ENCODE peak calls at places on chromosomes 11 and 22, in five cellular contexts. P, L, W, A and C are unnamed samples.

GRCh38 chr22:45096256-45096907 is 67.3 kb upstream of the NUP50 start:
- DNase-seq in P (peak; percentile 60), L (no peak), W (peak; percentile 58), A (peak; percentile 25), C (peak; percentile 61)

GRCh38 chr11:44638032-44638431 is 72.6 kb downstream of the CD82 start:
- DNase-seq in P (no peak), L (no peak), W (peak; percentile 24), A (no peak), C (no peak)

GRCh38 chr22:37208401-37209139 is 3.7 kb downstream of the SSTR3 start:
- DNase-seq in P (no peak), L (peak; percentile 33), W (no peak), A (no peak), C (no peak)

GRCh38 chr11:43868852-43869567 is 11.6 kb upstream of the ALKBH3 start:
- DNase-seq in P (peak; percentile 10), L (no peak), W (no peak), A (no peak), C (no peak)

GRCh38 chr11:59076876-59077571 is 9.1 kb upstream of the GLYATL1B start:
- DNase-seq in P (no peak), L (no peak), W (no peak), A (no peak), C (no peak)

GRCh38 chr11:57792060-57792541 is 30.5 kb downstream of the CTNND1 start:
- DNase-seq in P (no peak), L (peak; percentile 82), W (peak; percentile 68), A (peak; percentile 33), C (no peak)

GRCh38 chr22:19480173-19480568 is 451 bp downstream of the CDC45 start:
- DNase-seq in P (no peak), L (no peak), W (no peak), A (no peak), C (peak; percentile 43)

GRCh38 chr11:76788661-76789442 is 5.7 kb downstream of the TSKU start:
- DNase-seq in P (no peak), L (no peak), W (peak; percentile 89), A (peak; percentile 21), C (no peak)

GRCh38 chr11:40139507-40139906 is 1319.9 kb downstream of the LRRC4C start:
- DNase-seq in P (no peak), L (no peak), W (no peak), A (no peak), C (no peak)

GRCh38 chr22:40525250-40525884 is 111.2 kb downstream of the MRTFA start:
- DNase-seq in P (peak; percentile 65), L (peak; percentile 61), W (peak; percentile 48), A (no peak), C (peak; percentile 73)

GRCh38 chr11:79092791-79093313 is 348.0 kb downstream of the TENM4 start:
- DNase-seq in P (peak; percentile 67), L (no peak), W (no peak), A (peak; percentile 52), C (no peak)

GRCh38 chr11:61679893-61680621 is at the start of gene DAGLA:
- DNase-seq in P (peak; percentile 68), L (peak; percentile 82), W (peak; percentile 83), A (peak; percentile 52), C (peak; percentile 41)

GRCh38 chr22:40451230-40451629 is 80.8 kb downstream of the SGSM3 start:
- DNase-seq in P (no peak), L (no peak), W (no peak), A (no peak), C (no peak)

GRCh38 chr11:108368134-108368533 is 99.2 kb downstream of the C11orf65 start:
- DNase-seq in P (no peak), L (no peak), W (no peak), A (no peak), C (no peak)

GRCh38 chr11:1746516-1746931 is 3.9 kb downstream of the IFITM10 start:
- DNase-seq in P (no peak), L (peak; percentile 82), W (no peak), A (no peak), C (no peak)

GRCh38 chr11:100673063-100673462 is 14.0 kb upstream of the ARHGAP42 start:
- DNase-seq in P (no peak), L (no peak), W (no peak), A (no peak), C (no peak)

GRCh38 chr11:102367364-102367763 is 20.4 kb downstream of the BIRC2 start:
- DNase-seq in P (peak; percentile 29), L (no peak), W (no peak), A (no peak), C (no peak)

GRCh38 chr22:40008726-40009125 is 14.0 kb downstream of the FAM83F start:
- DNase-seq in P (no peak), L (peak; percentile 19), W (no peak), A (no peak), C (no peak)

GRCh38 chr11:76155455-76156232 is 50.7 kb downstream of the WNT11 start:
- DNase-seq in P (no peak), L (no peak), W (no peak), A (no peak), C (no peak)

GRCh38 chr11:123590296-123590912 is 64.0 kb downstream of the SCN3B start:
- DNase-seq in P (peak; percentile 91), L (peak; percentile 81), W (peak; percentile 91), A (no peak), C (no peak)

GRCh38 chr11:77474509-77475070 is 696 bp upstream of the PAK1 start:
- DNase-seq in P (no peak), L (no peak), W (no peak), A (no peak), C (no peak)

GRCh38 chr11:13984616-13985474 is 22.3 kb downstream of the SPON1 start:
- DNase-seq in P (no peak), L (no peak), W (no peak), A (no peak), C (no peak)

GRCh38 chr11:13007702-13008435 is 1.2 kb upstream of the RASSF10 start:
- DNase-seq in P (peak; percentile 59), L (no peak), W (peak; percentile 31), A (no peak), C (no peak)

GRCh38 chr11:724063-724732 is 18.2 kb downstream of the EPS8L2 start:
- DNase-seq in P (no peak), L (no peak), W (no peak), A (no peak), C (peak; percentile 35)

GRCh38 chr11:967995-968751 is 42.5 kb downstream of the AP2A2 start:
- DNase-seq in P (no peak), L (no peak), W (no peak), A (no peak), C (no peak)

GRCh38 chr11:127238321-127238720 is 237.8 kb upstream of the KIRREL3 start:
- DNase-seq in P (no peak), L (no peak), W (no peak), A (no peak), C (no peak)

GRCh38 chr11:70153133-70153727 is 49.9 kb upstream of the FADD start:
- DNase-seq in P (no peak), L (no peak), W (no peak), A (no peak), C (no peak)

GRCh38 chr22:48367731-48368130 is 1459.9 kb downstream of the BRD1 start:
- DNase-seq in P (no peak), L (no peak), W (no peak), A (no peak), C (no peak)

GRCh38 chr22:48980409-48980808 is 847.3 kb downstream of the BRD1 start:
- DNase-seq in P (no peak), L (no peak), W (no peak), A (no peak), C (no peak)

GRCh38 chr11:28245131-28245530 is 136.9 kb downstream of the METTL15 start:
- DNase-seq in P (no peak), L (no peak), W (no peak), A (no peak), C (no peak)

GRCh38 chr22:29912605-29913398 is 29.8 kb downstream of the MTMR3 start:
- DNase-seq in P (peak; percentile 24), L (no peak), W (no peak), A (no peak), C (no peak)

GRCh38 chr11:133181066-133181465 is 351.2 kb downstream of the OPCML start:
- DNase-seq in P (no peak), L (no peak), W (peak; percentile 66), A (no peak), C (no peak)

GRCh38 chr11:60953781-60954180 is 1.8 kb upstream of the SLC15A3 start:
- DNase-seq in P (no peak), L (no peak), W (no peak), A (no peak), C (no peak)

GRCh38 chr11:123020968-123021367 is 39.3 kb upstream of the BSX start:
- DNase-seq in P (peak; percentile 54), L (no peak), W (no peak), A (no peak), C (peak; percentile 28)

GRCh38 chr22:46660604-46661201 is 40.5 kb downstream of the GRAMD4 start:
- DNase-seq in P (no peak), L (no peak), W (peak; percentile 64), A (no peak), C (no peak)

GRCh38 chr11:64892411-64892831 is 14.0 kb upstream of the EHD1 start:
- DNase-seq in P (no peak), L (no peak), W (no peak), A (no peak), C (no peak)
- H3K4me3 ChIP-seq in P (peak overlapping the region; percentile 49), L (no peak overlapping the region), W (peak overlapping the region; percentile 46), A (no peak overlapping the region), C (no peak overlapping the region)

GRCh38 chr11:110755961-110756360 is 43.7 kb upstream of the ARHGAP20 start:
- DNase-seq in P (no peak), L (no peak), W (no peak), A (no peak), C (no peak)

GRCh38 chr11:110752890-110753289 is 40.7 kb upstream of the ARHGAP20 start:
- DNase-seq in P (no peak), L (no peak), W (no peak), A (no peak), C (no peak)

GRCh38 chr11:110747531-110747930 is 35.3 kb upstream of the ARHGAP20 start:
- DNase-seq in P (no peak), L (no peak), W (no peak), A (no peak), C (no peak)

GRCh38 chr11:110750100-110750499 is 37.9 kb upstream of the ARHGAP20 start:
- DNase-seq in P (no peak), L (no peak), W (no peak), A (no peak), C (no peak)
- H3K9me3 ChIP-seq in P (no peaks in the 10 kb centered on the region), L (peaks cover 7% of the 10 kb centered on the region), W (peaks cover 18% of the 10 kb centered on the region), A (peaks cover 7% of the 10 kb centered on the region), C (no peaks in the 10 kb centered on the region)

GRCh38 chr11:67463186-67463585 is 5.9 kb downstream of the TMEM134 start:
- DNase-seq in P (no peak), L (no peak), W (no peak), A (no peak), C (no peak)
- H3K4me1 ChIP-seq in P (peaks cover 33% of the 10 kb centered on the region), L (peaks cover 23% of the 10 kb centered on the region), W (peaks cover 42% of the 10 kb centered on the region), A (peaks cover 3% of the 10 kb centered on the region), C (peaks cover 5% of the 10 kb centered on the region)

GRCh38 chr11:73216466-73216865 is 1.6 kb upstream of the P2RY2 start:
- DNase-seq in P (no peak), L (no peak), W (no peak), A (no peak), C (no peak)

GRCh38 chr11:73218830-73219215 is 742 bp downstream of the P2RY2 start:
- DNase-seq in P (no peak), L (peak; percentile 74), W (no peak), A (no peak), C (no peak)

GRCh38 chr11:73218106-73218829 is at the start of gene P2RY2:
- DNase-seq in P (peak; percentile 72), L (peak; percentile 95), W (peak; percentile 85), A (no peak), C (peak; percentile 88)

GRCh38 chr11:73217810-73218105 is 323 bp upstream of the P2RY2 start:
- DNase-seq in P (no peak), L (no peak), W (no peak), A (no peak), C (no peak)

GRCh38 chr11:73217131-73217809 is 811 bp upstream of the P2RY2 start:
- DNase-seq in P (no peak), L (peak; percentile 84), W (no peak), A (no peak), C (no peak)
- H3K4me3 ChIP-seq in P (peak overlapping the region; percentile 43), L (peak overlapping the region; percentile 82), W (peak overlapping the region; percentile 50), A (no peak overlapping the region), C (no peak overlapping the region)